ENCODE peak calls at places on chromosomes 5 and 9, in five cellular contexts. U is mucosa of descending colon, Z is GM19239, T is GM12892, B is GDM1. S is an unnamed sample.
A peak's percentile ranks its signal among the peaks of the same experiment; 100 is the strongest.

GRCh38 chr9:69044226-69045219 is 9.0 kb downstream of the FXN start:
- DNase-seq in B (no peak), T (no peak), U (no peak), Z (no peak), S (no peak)

GRCh38 chr5:38403407-38403806 is 145.0 kb downstream of the EGFLAM start:
- DNase-seq in Z (no peak), B (no peak), T (no peak), U (no peak), S (no peak)

GRCh38 chr5:115888027-115888426 is 46.3 kb downstream of the AP3S1 start:
- DNase-seq in U (no peak), T (no peak), Z (no peak), B (no peak), S (no peak)

GRCh38 chr9:92639791-92640271 is 30.1 kb downstream of the IPPK start:
- DNase-seq in U (no peak), B (no peak), T (no peak), Z (no peak), S (no peak)

GRCh38 chr9:19149230-19149629 is 21.9 kb upstream of the PLIN2 start:
- DNase-seq in B (no peak), Z (no peak), T (no peak), U (no peak), S (no peak)

GRCh38 chr5:19880430-19880829 is 107.6 kb downstream of the CDH18 start:
- DNase-seq in U (no peak), B (no peak), Z (no peak), T (no peak), S (no peak)

GRCh38 chr5:456351-457194 is 13.6 kb downstream of the EXOC3 start:
- DNase-seq in Z (no peak), B (no peak), U (no peak), T (no peak), S (no peak)

GRCh38 chr9:6944093-6944551 is 186.3 kb downstream of the KDM4C start:
- DNase-seq in Z (no peak), T (no peak), U (no peak), B (no peak), S (no peak)

GRCh38 chr5:147055850-147056523 is 177.4 kb upstream of the PPP2R2B start:
- DNase-seq in B (no peak), Z (no peak), T (no peak), U (no peak), S (no peak)

GRCh38 chr9:69178583-69179011 is 4.5 kb downstream of the TJP2 start:
- DNase-seq in T (no peak), B (no peak), Z (no peak), U (no peak), S (no peak)

GRCh38 chr5:154967419-154968024 is 26.6 kb downstream of the MRPL22 start:
- DNase-seq in U (peak; percentile 5), B (no peak), T (no peak), Z (no peak), S (no peak)

GRCh38 chr5:139579-140442 is 47.8 kb downstream of the PLEKHG4B start:
- DNase-seq in U (no peak), B (no peak), Z (no peak), T (no peak), S (no peak)

GRCh38 chr9:108766786-108767185 is 89.0 kb downstream of the ACTL7B start:
- DNase-seq in B (no peak), U (no peak), Z (no peak), T (no peak), S (no peak)

GRCh38 chr9:129420721-129421120 is 200.2 kb downstream of the C9orf50 start:
- DNase-seq in U (no peak), T (no peak), B (no peak), Z (no peak), S (no peak)

GRCh38 chr5:9480499-9480898 is 65.4 kb downstream of the SEMA5A start:
- DNase-seq in T (no peak), U (no peak), Z (no peak), B (no peak), S (no peak)

GRCh38 chr9:134571326-134571871 is 70.2 kb upstream of the COL5A1 start:
- DNase-seq in T (no peak), Z (no peak), B (no peak), U (no peak), S (no peak)

GRCh38 chr5:2007437-2007905 is 124.7 kb upstream of the IRX4 start:
- DNase-seq in B (no peak), T (no peak), U (no peak), Z (no peak), S (no peak)

GRCh38 chr9:86202338-86202882 is 57.0 kb downstream of the C9orf153 start:
- DNase-seq in Z (peak; percentile 42), T (peak; percentile 20), B (no peak), U (peak; percentile 16), S (peak; percentile 60)

GRCh38 chr5:100668511-100668910 is 133.3 kb downstream of the FAM174A start:
- DNase-seq in T (no peak), U (no peak), B (no peak), Z (no peak), S (no peak)

GRCh38 chr5:34058532-34058931 is 15.5 kb upstream of the C1QTNF3 start:
- DNase-seq in T (no peak), Z (no peak), U (no peak), B (no peak), S (no peak)

GRCh38 chr9:89410709-89411111 is 87.2 kb downstream of the SEMA4D start:
- DNase-seq in U (no peak), T (peak; percentile 58), B (no peak), Z (no peak), S (peak; percentile 80)

GRCh38 chr5:676699-677076 is 16.5 kb downstream of the TPPP start:
- DNase-seq in Z (no peak), B (no peak), U (no peak), T (no peak), S (no peak)

GRCh38 chr9:83599071-83599470 is 23.9 kb upstream of the IDNK start:
- DNase-seq in U (no peak), Z (no peak), T (no peak), B (no peak), S (no peak)

GRCh38 chr5:53063791-53064190 is 45.8 kb downstream of the MOCS2 start:
- DNase-seq in T (no peak), U (no peak), Z (no peak), B (no peak), S (no peak)

GRCh38 chr9:19665146-19665863 is 123.5 kb downstream of the SLC24A2 start:
- DNase-seq in T (no peak), B (no peak), U (no peak), Z (peak; percentile 17), S (peak; percentile 29)

GRCh38 chr9:28197653-28198052 is 624.4 kb upstream of the C9orf72 start:
- DNase-seq in B (no peak), U (no peak), T (no peak), Z (no peak), S (no peak)

GRCh38 chr9:114497220-114497619 is 8.1 kb downstream of the WHRN start:
- DNase-seq in Z (no peak), T (no peak), U (no peak), B (no peak), S (no peak)

GRCh38 chr9:121353246-121353975 is 16.6 kb downstream of the STOM start:
- DNase-seq in U (peak; percentile 42), Z (peak; percentile 41), B (no peak), T (no peak), S (peak; percentile 72)

GRCh38 chr9:74285075-74285474 is 212.1 kb upstream of the RORB start:
- DNase-seq in U (no peak), B (no peak), T (no peak), Z (no peak), S (no peak)

GRCh38 chr5:142748568-142749249 is 21.5 kb upstream of the ARHGAP26 start:
- DNase-seq in B (no peak), U (peak; percentile 76), T (no peak), Z (no peak), S (peak; percentile 37)

GRCh38 chr9:81225586-81225985 is 463.8 kb downstream of the TLE1 start:
- DNase-seq in B (no peak), T (no peak), Z (no peak), U (no peak), S (no peak)

GRCh38 chr9:132994410-132995120 is 16.1 kb downstream of the GFI1B start:
- DNase-seq in Z (no peak), U (peak; percentile 24), T (no peak), B (peak; percentile 71), S (peak; percentile 73)

GRCh38 chr5:1125030-1125357 is 13.1 kb upstream of the SLC12A7 start:
- DNase-seq in T (no peak), Z (no peak), B (no peak), U (peak; percentile 44), S (no peak)

GRCh38 chr5:15236911-15237508 is 263.0 kb upstream of the FBXL7 start:
- DNase-seq in Z (no peak), T (no peak), B (no peak), U (no peak), S (no peak)

GRCh38 chr5:31531543-31531887 is 378 bp downstream of the DROSHA start:
- DNase-seq in U (peak; percentile 35), T (peak; percentile 28), Z (no peak), B (no peak), S (peak; percentile 44)

GRCh38 chr9:112863781-112864180 is 26.9 kb downstream of the SLC46A2 start:
- DNase-seq in T (no peak), Z (no peak), U (no peak), B (no peak), S (peak; percentile 54)

GRCh38 chr5:125372694-125373621 is 626.5 kb upstream of the ZNF608 start:
- DNase-seq in U (no peak), B (no peak), T (no peak), Z (no peak), S (no peak)

S was measured in GM10248.